ENCODE peak calls at places on chromosomes 6 and 20, in six cellular contexts. One of them, this sample, is unnamed.
A peak's percentile ranks its signal among the peaks of the same experiment; 100 is the strongest.

GRCh38 chr20:62629864-62630470 is 12.3 kb upstream of the SLCO4A1 start:
- DNase-seq in left ventricle myocardium inferior: no peak
- DNase-seq in endothelial cell: no peak
- DNase-seq in transverse colon: no peak
- DNase-seq in right atrium auricular region: no peak
- DNase-seq in hepatocyte: no peak
- DNase-seq in this sample: no peak

GRCh38 chr20:3748073-3748472 is 15.6 kb downstream of the HSPA12B start:
- DNase-seq in left ventricle myocardium inferior: no peak
- DNase-seq in endothelial cell: no peak
- DNase-seq in transverse colon: no peak
- DNase-seq in right atrium auricular region: no peak
- DNase-seq in hepatocyte: no peak
- DNase-seq in this sample: no peak

GRCh38 chr20:31341470-31341869 is 26.9 kb upstream of the DEFB118 start:
- DNase-seq in left ventricle myocardium inferior: no peak
- DNase-seq in endothelial cell: no peak
- DNase-seq in transverse colon: no peak
- DNase-seq in right atrium auricular region: no peak
- DNase-seq in hepatocyte: no peak
- DNase-seq in this sample: no peak

GRCh38 chr20:15763344-15763743 is 809.9 kb downstream of the KIF16B start:
- DNase-seq in left ventricle myocardium inferior: no peak
- DNase-seq in endothelial cell: no peak
- DNase-seq in transverse colon: no peak
- DNase-seq in right atrium auricular region: no peak
- DNase-seq in hepatocyte: no peak
- DNase-seq in this sample: no peak

GRCh38 chr6:69622230-69622629 is 174.6 kb downstream of the LMBRD1 start:
- DNase-seq in left ventricle myocardium inferior: no peak
- DNase-seq in endothelial cell: no peak
- DNase-seq in transverse colon: no peak
- DNase-seq in right atrium auricular region: no peak
- DNase-seq in hepatocyte: no peak
- DNase-seq in this sample: no peak

GRCh38 chr6:14316911-14317535 is 199.5 kb downstream of the CD83 start:
- DNase-seq in left ventricle myocardium inferior: no peak
- DNase-seq in endothelial cell: no peak
- DNase-seq in transverse colon: no peak
- DNase-seq in right atrium auricular region: no peak
- DNase-seq in hepatocyte: peak; percentile 22
- DNase-seq in this sample: no peak

GRCh38 chr20:37564388-37565133 is 36.9 kb upstream of the BLCAP start:
- DNase-seq in left ventricle myocardium inferior: peak; percentile 25
- DNase-seq in endothelial cell: peak; percentile 83
- DNase-seq in transverse colon: peak; percentile 44
- DNase-seq in right atrium auricular region: peak; percentile 55
- DNase-seq in hepatocyte: peak; percentile 76
- DNase-seq in this sample: no peak

GRCh38 chr6:167786859-167787675 is 39.6 kb upstream of the AFDN start:
- DNase-seq in left ventricle myocardium inferior: no peak
- DNase-seq in endothelial cell: no peak
- DNase-seq in transverse colon: no peak
- DNase-seq in right atrium auricular region: peak; percentile 30
- DNase-seq in hepatocyte: no peak
- DNase-seq in this sample: no peak

GRCh38 chr20:13059398-13060136 is 50.8 kb downstream of the SPTLC3 start:
- DNase-seq in left ventricle myocardium inferior: no peak
- DNase-seq in endothelial cell: no peak
- DNase-seq in transverse colon: no peak
- DNase-seq in right atrium auricular region: no peak
- DNase-seq in hepatocyte: no peak
- DNase-seq in this sample: no peak

GRCh38 chr6:292506-293184 is 358 bp downstream of the DUSP22 start:
- DNase-seq in left ventricle myocardium inferior: peak; percentile 75
- DNase-seq in endothelial cell: peak; percentile 45
- DNase-seq in transverse colon: peak; percentile 89
- DNase-seq in right atrium auricular region: peak; percentile 75
- DNase-seq in hepatocyte: peak; percentile 73
- DNase-seq in this sample: peak; percentile 29

GRCh38 chr6:37433657-37434271 is 743 bp downstream of the CMTR1 start:
- DNase-seq in left ventricle myocardium inferior: peak; percentile 16
- DNase-seq in endothelial cell: peak; percentile 6
- DNase-seq in transverse colon: no peak
- DNase-seq in right atrium auricular region: no peak
- DNase-seq in hepatocyte: peak; percentile 15
- DNase-seq in this sample: peak; percentile 12

GRCh38 chr6:157559201-157559756 is 178.3 kb downstream of the ZDHHC14 start:
- DNase-seq in left ventricle myocardium inferior: no peak
- DNase-seq in endothelial cell: no peak
- DNase-seq in transverse colon: no peak
- DNase-seq in right atrium auricular region: no peak
- DNase-seq in hepatocyte: no peak
- DNase-seq in this sample: no peak

GRCh38 chr6:44338228-44339122 is 4.0 kb upstream of the SPATS1 start:
- DNase-seq in left ventricle myocardium inferior: peak; percentile 38
- DNase-seq in endothelial cell: peak; percentile 70
- DNase-seq in transverse colon: peak; percentile 70
- DNase-seq in right atrium auricular region: peak; percentile 69
- DNase-seq in hepatocyte: peak; percentile 83
- DNase-seq in this sample: peak; percentile 16

GRCh38 chr6:143556529-143556928 is 45.0 kb upstream of the FUCA2 start:
- DNase-seq in left ventricle myocardium inferior: no peak
- DNase-seq in endothelial cell: no peak
- DNase-seq in transverse colon: no peak
- DNase-seq in right atrium auricular region: no peak
- DNase-seq in hepatocyte: no peak
- DNase-seq in this sample: peak; percentile 90

GRCh38 chr6:133918208-133918930 is 29.5 kb downstream of the TCF21 start:
- DNase-seq in left ventricle myocardium inferior: no peak
- DNase-seq in endothelial cell: no peak
- DNase-seq in transverse colon: no peak
- DNase-seq in right atrium auricular region: no peak
- DNase-seq in hepatocyte: no peak
- DNase-seq in this sample: no peak

GRCh38 chr6:20830576-20830975 is 296.3 kb downstream of the CDKAL1 start:
- DNase-seq in left ventricle myocardium inferior: no peak
- DNase-seq in endothelial cell: no peak
- DNase-seq in transverse colon: no peak
- DNase-seq in right atrium auricular region: no peak
- DNase-seq in hepatocyte: no peak
- DNase-seq in this sample: no peak

GRCh38 chr6:127518212-127518709 is 874 bp downstream of the MTCL3 start:
- DNase-seq in left ventricle myocardium inferior: no peak
- DNase-seq in endothelial cell: no peak
- DNase-seq in transverse colon: no peak
- DNase-seq in right atrium auricular region: no peak
- DNase-seq in hepatocyte: no peak
- DNase-seq in this sample: no peak

GRCh38 chr20:10652185-10652584 is 21.6 kb downstream of the JAG1 start:
- DNase-seq in left ventricle myocardium inferior: no peak
- DNase-seq in endothelial cell: no peak
- DNase-seq in transverse colon: no peak
- DNase-seq in right atrium auricular region: no peak
- DNase-seq in hepatocyte: no peak
- DNase-seq in this sample: no peak

GRCh38 chr6:2989332-2990178 is 10.1 kb upstream of the NQO2 start:
- DNase-seq in left ventricle myocardium inferior: peak; percentile 66
- DNase-seq in endothelial cell: peak; percentile 78
- DNase-seq in transverse colon: peak; percentile 89
- DNase-seq in right atrium auricular region: peak; percentile 95
- DNase-seq in hepatocyte: peak; percentile 97
- DNase-seq in this sample: peak; percentile 97

GRCh38 chr20:45555198-45555597 is 8.0 kb upstream of the EPPIN start:
- DNase-seq in left ventricle myocardium inferior: no peak
- DNase-seq in endothelial cell: no peak
- DNase-seq in transverse colon: no peak
- DNase-seq in right atrium auricular region: no peak
- DNase-seq in hepatocyte: no peak
- DNase-seq in this sample: no peak

GRCh38 chr6:4781426-4781825 is 5.2 kb downstream of the CDYL start:
- DNase-seq in left ventricle myocardium inferior: no peak
- DNase-seq in endothelial cell: no peak
- DNase-seq in transverse colon: no peak
- DNase-seq in right atrium auricular region: no peak
- DNase-seq in hepatocyte: no peak
- DNase-seq in this sample: no peak

GRCh38 chr6:166106076-166106686 is 61.5 kb downstream of the TBXT start:
- DNase-seq in left ventricle myocardium inferior: peak; percentile 74
- DNase-seq in endothelial cell: peak; percentile 79
- DNase-seq in transverse colon: peak; percentile 73
- DNase-seq in right atrium auricular region: peak; percentile 79
- DNase-seq in hepatocyte: peak; percentile 86
- DNase-seq in this sample: peak; percentile 5

GRCh38 chr6:98583506-98583905 is 250.9 kb upstream of the POU3F2 start:
- DNase-seq in left ventricle myocardium inferior: no peak
- DNase-seq in endothelial cell: no peak
- DNase-seq in transverse colon: no peak
- DNase-seq in right atrium auricular region: no peak
- DNase-seq in hepatocyte: no peak
- DNase-seq in this sample: no peak

GRCh38 chr6:147227770-147228320 is 23.6 kb downstream of the STXBP5 start:
- DNase-seq in left ventricle myocardium inferior: no peak
- DNase-seq in endothelial cell: no peak
- DNase-seq in transverse colon: no peak
- DNase-seq in right atrium auricular region: no peak
- DNase-seq in hepatocyte: no peak
- DNase-seq in this sample: no peak

GRCh38 chr20:21640556-21640955 is 64.9 kb upstream of the PAX1 start:
- DNase-seq in left ventricle myocardium inferior: no peak
- DNase-seq in endothelial cell: peak; percentile 17
- DNase-seq in transverse colon: no peak
- DNase-seq in right atrium auricular region: no peak
- DNase-seq in hepatocyte: peak; percentile 52
- DNase-seq in this sample: no peak

GRCh38 chr20:35404614-35405259 is 7.0 kb downstream of the UQCC1 start:
- DNase-seq in left ventricle myocardium inferior: no peak
- DNase-seq in endothelial cell: no peak
- DNase-seq in transverse colon: no peak
- DNase-seq in right atrium auricular region: no peak
- DNase-seq in hepatocyte: no peak
- DNase-seq in this sample: no peak

GRCh38 chr6:16355699-16356481 is 117.5 kb downstream of the GMPR start:
- DNase-seq in left ventricle myocardium inferior: no peak
- DNase-seq in endothelial cell: no peak
- DNase-seq in transverse colon: no peak
- DNase-seq in right atrium auricular region: no peak
- DNase-seq in hepatocyte: no peak
- DNase-seq in this sample: peak; percentile 12

GRCh38 chr20:47795214-47795667 is 10.0 kb upstream of the SULF2 start:
- DNase-seq in left ventricle myocardium inferior: peak; percentile 28
- DNase-seq in endothelial cell: no peak
- DNase-seq in transverse colon: no peak
- DNase-seq in right atrium auricular region: no peak
- DNase-seq in hepatocyte: no peak
- DNase-seq in this sample: no peak

GRCh38 chr20:16505894-16506293 is 67.4 kb downstream of the KIF16B start:
- DNase-seq in left ventricle myocardium inferior: no peak
- DNase-seq in endothelial cell: no peak
- DNase-seq in transverse colon: no peak
- DNase-seq in right atrium auricular region: no peak
- DNase-seq in hepatocyte: no peak
- DNase-seq in this sample: no peak

GRCh38 chr20:19943021-19943659 is 74.0 kb upstream of the NAA20 start:
- DNase-seq in left ventricle myocardium inferior: no peak
- DNase-seq in endothelial cell: no peak
- DNase-seq in transverse colon: no peak
- DNase-seq in right atrium auricular region: no peak
- DNase-seq in hepatocyte: no peak
- DNase-seq in this sample: no peak

GRCh38 chr6:123926000-123926399 is 122.3 kb downstream of the NKAIN2 start:
- DNase-seq in left ventricle myocardium inferior: no peak
- DNase-seq in endothelial cell: no peak
- DNase-seq in transverse colon: no peak
- DNase-seq in right atrium auricular region: no peak
- DNase-seq in hepatocyte: no peak
- DNase-seq in this sample: no peak

GRCh38 chr6:169520104-169520503 is 181.7 kb downstream of the WDR27 start:
- DNase-seq in left ventricle myocardium inferior: no peak
- DNase-seq in endothelial cell: no peak
- DNase-seq in transverse colon: no peak
- DNase-seq in right atrium auricular region: no peak
- DNase-seq in hepatocyte: no peak
- DNase-seq in this sample: peak; percentile 50
- TF ChIP-seq CTCF in left ventricle myocardium inferior: peak; percentile 51
- TF ChIP-seq CTCF in endothelial cell: no peak
- TF ChIP-seq CTCF in transverse colon: no peak
- TF ChIP-seq CTCF in right atrium auricular region: no peak
- TF ChIP-seq CTCF in hepatocyte: peak; percentile 45
- TF ChIP-seq CTCF in this sample: peak; percentile 78

GRCh38 chr6:1611322-1611571 is 1.5 kb downstream of the FOXC1 start:
- DNase-seq in left ventricle myocardium inferior: no peak
- DNase-seq in endothelial cell: no peak
- DNase-seq in transverse colon: no peak
- DNase-seq in right atrium auricular region: no peak
- DNase-seq in hepatocyte: peak; percentile 45
- DNase-seq in this sample: no peak
- TF ChIP-seq CTCF in left ventricle myocardium inferior: peak; percentile 18
- TF ChIP-seq CTCF in endothelial cell: no peak
- TF ChIP-seq CTCF in transverse colon: no peak
- TF ChIP-seq CTCF in right atrium auricular region: no peak
- TF ChIP-seq CTCF in hepatocyte: no peak
- TF ChIP-seq CTCF in this sample: no peak

GRCh38 chr6:40295251-40295949 is 291.8 kb downstream of the LRFN2 start:
- DNase-seq in left ventricle myocardium inferior: no peak
- DNase-seq in endothelial cell: no peak
- DNase-seq in transverse colon: no peak
- DNase-seq in right atrium auricular region: no peak
- DNase-seq in hepatocyte: no peak
- DNase-seq in this sample: no peak
- TF ChIP-seq CTCF in left ventricle myocardium inferior: no peak
- TF ChIP-seq CTCF in endothelial cell: no peak
- TF ChIP-seq CTCF in transverse colon: no peak
- TF ChIP-seq CTCF in right atrium auricular region: no peak
- TF ChIP-seq CTCF in hepatocyte: no peak
- TF ChIP-seq CTCF in this sample: no peak

GRCh38 chr6:135937126-135937525 is 85.6 kb downstream of the PDE7B start:
- DNase-seq in left ventricle myocardium inferior: no peak
- DNase-seq in endothelial cell: no peak
- DNase-seq in transverse colon: no peak
- DNase-seq in right atrium auricular region: no peak
- DNase-seq in hepatocyte: no peak
- DNase-seq in this sample: no peak

GRCh38 chr6:135940783-135941182 is 89.3 kb downstream of the PDE7B start:
- DNase-seq in left ventricle myocardium inferior: no peak
- DNase-seq in endothelial cell: no peak
- DNase-seq in transverse colon: no peak
- DNase-seq in right atrium auricular region: no peak
- DNase-seq in hepatocyte: no peak
- DNase-seq in this sample: no peak

GRCh38 chr6:135936606-135937005 is 85.1 kb downstream of the PDE7B start:
- DNase-seq in left ventricle myocardium inferior: no peak
- DNase-seq in endothelial cell: no peak
- DNase-seq in transverse colon: no peak
- DNase-seq in right atrium auricular region: no peak
- DNase-seq in hepatocyte: peak; percentile 25
- DNase-seq in this sample: peak; percentile 96

GRCh38 chr6:135939216-135939610 is 87.7 kb downstream of the PDE7B start:
- DNase-seq in left ventricle myocardium inferior: no peak
- DNase-seq in endothelial cell: no peak
- DNase-seq in transverse colon: no peak
- DNase-seq in right atrium auricular region: no peak
- DNase-seq in hepatocyte: peak; percentile 46
- DNase-seq in this sample: no peak

GRCh38 chr6:135938588-135939215 is 87.2 kb downstream of the PDE7B start:
- DNase-seq in left ventricle myocardium inferior: peak; percentile 22
- DNase-seq in endothelial cell: no peak
- DNase-seq in transverse colon: no peak
- DNase-seq in right atrium auricular region: no peak
- DNase-seq in hepatocyte: peak; percentile 23
- DNase-seq in this sample: no peak
- TF ChIP-seq CTCF in left ventricle myocardium inferior: peak; percentile 58
- TF ChIP-seq CTCF in endothelial cell: peak; percentile 15
- TF ChIP-seq CTCF in transverse colon: no peak
- TF ChIP-seq CTCF in right atrium auricular region: no peak
- TF ChIP-seq CTCF in hepatocyte: peak; percentile 53
- TF ChIP-seq CTCF in this sample: peak; percentile 65